ENCODE peak calls at places on chromosomes 3 and 15, in four cellular contexts. V, E, P and L are unnamed samples.

GRCh38 chr3:25130724-25131123 is 297.3 kb upstream of the RARB start:
- DNase-seq in P (no peak), V (no peak), E (no peak), L (no peak)

GRCh38 chr15:79981861-79982455 is 11.0 kb upstream of the BCL2A1 start:
- DNase-seq in V (no peak), P (no peak), E (peak), L (no peak)

GRCh38 chr3:116179091-116179490 is 266.2 kb downstream of the LSAMP start:
- DNase-seq in V (no peak), P (peak), E (no peak), L (no peak)

GRCh38 chr3:66665021-66665695 is 164.3 kb upstream of the LRIG1 start:
- DNase-seq in V (no peak), E (no peak), P (no peak), L (no peak)

GRCh38 chr3:162295323-162295983 is 798.8 kb downstream of the OTOL1 start:
- DNase-seq in E (no peak), V (no peak), P (peak), L (no peak)

GRCh38 chr15:40917585-40917984 is 11.6 kb upstream of the DLL4 start:
- DNase-seq in V (no peak), E (no peak), P (no peak), L (no peak)

GRCh38 chr3:180870008-180870733 is 42.3 kb upstream of the FXR1 start:
- DNase-seq in E (no peak), P (peak), V (peak), L (peak)

GRCh38 chr3:35422826-35423601 is 216.3 kb upstream of the ARPP21 start:
- DNase-seq in P (no peak), V (no peak), E (no peak), L (no peak)

GRCh38 chr3:27483117-27484001 is 825 bp downstream of the SLC4A7 start:
- DNase-seq in V (no peak), P (peak), E (peak), L (peak)

GRCh38 chr15:73597036-73597638 is 36.1 kb downstream of the NPTN start:
- DNase-seq in P (no peak), E (no peak), V (no peak), L (no peak)

GRCh38 chr3:65672876-65673815 is 365.6 kb downstream of the MAGI1 start:
- DNase-seq in V (peak), P (peak), E (peak), L (peak)

GRCh38 chr15:65374831-65375401 is 2.9 kb downstream of the IGDCC3 start:
- DNase-seq in E (no peak), P (no peak), V (no peak), L (no peak)

GRCh38 chr3:54760226-54760625 is 167.6 kb downstream of the LRTM1 start:
- DNase-seq in P (peak), E (no peak), V (no peak), L (no peak)

GRCh38 chr3:186044427-186044826 is 64.5 kb downstream of the ETV5 start:
- DNase-seq in V (no peak), P (no peak), E (no peak), L (peak)

GRCh38 chr15:62805502-62805901 is 237.0 kb upstream of the TPM1 start:
- DNase-seq in P (no peak), V (no peak), E (no peak), L (no peak)

GRCh38 chr15:62802612-62803011 is 239.9 kb upstream of the TPM1 start:
- DNase-seq in V (no peak), P (no peak), E (no peak), L (no peak)

GRCh38 chr15:62807539-62808130 is 234.9 kb upstream of the TPM1 start:
- DNase-seq in E (no peak), V (no peak), P (no peak), L (no peak)

GRCh38 chr15:62799919-62800318 is 242.6 kb upstream of the TPM1 start:
- DNase-seq in P (no peak), E (no peak), V (no peak), L (no peak)

GRCh38 chr15:62803856-62804400 is 238.6 kb upstream of the TPM1 start:
- DNase-seq in P (no peak), E (no peak), V (no peak), L (no peak)
- H3K4me2 ChIP-seq in P (no peak), E (no peak), V (no peak), L (no peak)

DNA sequence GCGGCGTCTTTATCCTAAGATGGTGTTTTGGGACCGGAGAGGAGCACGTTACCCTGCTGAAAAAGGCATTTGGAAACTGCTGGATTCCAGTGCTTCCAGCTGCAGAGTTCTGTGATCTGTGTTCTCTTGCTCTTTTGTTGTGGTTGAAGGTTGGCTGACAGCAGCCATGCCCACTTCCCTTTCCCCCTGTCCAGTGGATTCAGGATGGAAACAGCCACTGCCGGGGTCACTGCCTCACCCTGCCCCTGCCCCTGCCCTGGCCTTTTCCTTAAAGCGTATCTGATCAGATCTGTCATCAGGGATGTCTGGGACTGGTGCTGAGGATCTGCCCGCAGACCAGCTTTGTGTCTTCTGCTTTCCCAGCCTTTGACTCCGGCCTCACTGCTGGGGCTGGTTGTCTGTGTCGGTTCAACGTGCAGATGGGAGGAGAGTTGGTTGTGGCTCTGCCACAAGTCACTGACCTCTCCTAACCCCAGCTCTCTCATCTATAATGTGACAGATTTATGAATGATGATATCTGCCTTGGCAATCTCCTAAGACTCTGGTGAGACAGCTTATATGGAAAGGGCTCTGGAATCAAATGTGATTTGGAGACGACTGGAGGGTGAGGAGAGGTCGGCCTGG is 219.4 kb upstream of the BHLHE40 start:
- DNase-seq in E (no peak), V (no peak), P (no peak), L (no peak)
- H3K4me2 ChIP-seq in E (no peak), V (peak), P (no peak), L (no peak)

DNA sequence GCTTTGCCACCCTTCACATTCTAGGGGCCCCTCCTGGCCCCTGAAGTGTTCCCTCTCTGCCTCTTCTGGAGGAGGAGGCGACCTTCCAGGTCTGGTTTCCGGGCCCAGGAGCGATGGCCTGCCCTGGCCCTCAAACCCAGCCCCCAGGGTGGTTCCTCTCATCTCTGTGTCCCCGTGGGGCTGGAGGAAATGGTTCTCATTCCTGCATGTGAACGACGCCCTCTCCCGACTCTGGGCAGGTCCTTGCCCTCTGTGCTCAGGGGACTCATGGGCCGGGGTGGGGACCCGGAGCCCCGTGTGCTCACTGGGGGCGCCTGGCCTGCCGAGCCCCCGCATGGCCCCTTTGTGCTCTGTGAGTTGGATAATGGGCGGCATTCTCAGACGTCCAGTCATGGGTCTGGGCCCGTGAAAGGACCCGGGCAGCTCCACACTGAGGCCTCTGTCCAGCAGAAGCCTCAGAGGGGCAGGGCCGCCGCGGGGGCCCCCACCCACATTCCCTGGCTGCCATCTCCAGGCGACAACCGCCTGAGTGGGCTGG is 5.4 kb upstream of the PLXND1 start:
- DNase-seq in V (no peak), P (peak), E (no peak), L (no peak)
- H3K4me2 ChIP-seq in V (no peak), P (peak), E (no peak), L (no peak)

DNA sequence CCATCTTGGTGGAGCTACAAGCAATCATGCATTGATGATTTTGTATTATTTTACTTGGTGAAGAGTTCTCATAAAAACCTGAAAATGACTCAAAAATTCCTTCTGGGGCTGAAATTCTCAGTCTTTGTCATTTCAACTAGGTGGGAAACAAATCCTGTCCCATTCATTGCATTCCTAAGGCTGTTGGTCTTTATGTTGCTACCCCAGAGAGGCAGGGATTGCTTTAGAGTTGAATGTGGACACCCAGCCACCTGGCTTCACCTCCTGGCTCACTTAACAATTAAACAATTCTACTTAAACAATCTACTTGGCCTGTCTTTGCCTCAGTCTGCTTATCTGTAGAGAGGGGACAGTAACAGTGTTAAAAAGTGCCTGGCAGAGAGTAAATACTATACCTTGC is 117.3 kb upstream of the UBE3A start:
- DNase-seq in V (no peak), E (no peak), P (no peak), L (no peak)
- H3K4me2 ChIP-seq in V (no peak), E (no peak), P (no peak), L (no peak)

DNA sequence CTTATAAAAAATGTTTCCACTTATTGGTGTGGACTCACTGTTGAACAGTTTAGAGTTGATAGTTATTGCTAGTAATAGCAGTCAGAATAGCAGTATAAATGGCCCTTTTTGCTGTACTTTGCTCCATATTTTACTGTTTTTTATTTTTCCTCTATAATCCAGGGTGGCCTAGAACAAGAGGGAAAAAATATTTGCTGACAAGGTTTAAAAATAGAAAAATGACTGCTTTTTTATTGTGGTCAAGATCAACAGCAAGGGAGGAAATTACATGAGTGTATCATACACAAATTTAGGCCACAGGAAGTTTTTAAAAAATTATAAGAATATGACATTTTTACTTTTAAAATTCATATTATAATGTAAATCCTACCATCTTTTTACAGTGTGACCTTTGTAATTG is 269.1 kb downstream of the WDR72 start:
- DNase-seq in V (no peak), P (no peak), E (no peak), L (no peak)
- H3K4me2 ChIP-seq in V (no peak), P (no peak), E (no peak), L (no peak)